ENCODE peak calls at places on chromosomes 4 and X, in eight cellular contexts. X is cardiac fibroblast; T is transverse colon; O is midbrain; B is posterior vena cava; K is activated T-helper 1 cell treated with anti-CD3 and anti-CD28 coated beads, Interleukin-2, amount 50 U/mL, for 16 hours; P is spleen; U is stimulated activated CD4-positive, alpha-beta T cell treated with anti-CD3 and anti-CD28 coated beads, Interleukin-15, amount 100 ng/mL, for 24 hours. Y is an unnamed sample.

GRCh38 chr4:4685810-4686209 is 144.0 kb upstream of the STX18 start:
- DNase-seq in X (peak; percentile 28), T (no peak), O (no peak), B (no peak), K (no peak), P (no peak), U (no peak), Y (no peak)

GRCh38 chr4:20026456-20026855 is 225.2 kb upstream of the SLIT2 start:
- DNase-seq in X (peak; percentile 41), T (no peak), O (no peak), B (no peak), K (no peak), P (no peak), U (no peak), Y (peak; percentile 30)

GRCh38 chrX:44400588-44400987 is 57.1 kb upstream of the EFHC2 start:
- DNase-seq in X (peak; percentile 85), T (no peak), O (no peak), B (no peak), K (no peak), P (no peak), U (peak; percentile 52), Y (peak; percentile 96)

GRCh38 chr4:3572363-3572762 is 40.1 kb upstream of the LRPAP1 start:
- DNase-seq in X (no peak), T (no peak), O (no peak), B (no peak), K (no peak), P (no peak), U (no peak), Y (no peak)

GRCh38 chrX:2691543-2692220 is 587 bp downstream of the CD99 start:
- DNase-seq in X (peak; percentile 46), T (peak; percentile 41), O (no peak), B (peak; percentile 85), K (no peak), P (peak; percentile 82), U (peak; percentile 61), Y (peak; percentile 31)

GRCh38 chr4:94827481-94828110 is 69.8 kb downstream of the BMPR1B start:
- DNase-seq in X (peak; percentile 55), T (no peak), O (no peak), B (no peak), K (no peak), P (no peak), U (no peak), Y (peak; percentile 92)

GRCh38 chr4:146957252-146957651 is 11.6 kb upstream of the TTC29 start:
- DNase-seq in X (no peak), T (no peak), O (no peak), B (no peak), K (no peak), P (no peak), U (no peak), Y (peak; percentile 85)

GRCh38 chrX:131910565-131910964 is 112.5 kb upstream of the STK26 start:
- DNase-seq in X (no peak), T (no peak), O (no peak), B (no peak), K (no peak), P (no peak), U (no peak), Y (no peak)

GRCh38 chrX:74178536-74178935 is 125.4 kb upstream of the ZCCHC13 start:
- DNase-seq in X (no peak), T (no peak), O (no peak), B (no peak), K (no peak), P (peak; percentile 57), U (no peak), Y (no peak)